ENCODE peak calls at places on chromosomes 1 and 21, in eight cellular contexts. S is left ventricle myocardium inferior, A is heart left ventricle, Q is thoracic aorta, F is right atrium auricular region, U is psoas muscle, P is adrenal gland, W is gastrocnemius medialis. G is an unnamed sample.

GRCh38 chr1:156733989-156734584 is 5.5 kb upstream of the ISG20L2 start:
- DNase-seq in S (no peak), F (no peak), W (no peak), Q (no peak), A (no peak), P (no peak), U (no peak), G (no peak)

GRCh38 chr1:185540295-185540694 is 193.9 kb upstream of the HMCN1 start:
- DNase-seq in A (no peak), Q (no peak), F (no peak), W (no peak), S (no peak), U (no peak), P (no peak), G (no peak)

GRCh38 chr1:54407957-54408700 is 1.9 kb upstream of the SSBP3 start:
- DNase-seq in P (peak; percentile 72), S (no peak), U (peak; percentile 58), W (peak; percentile 48), Q (no peak), A (no peak), F (no peak), G (no peak)

GRCh38 chr1:150168960-150169565 is 19.3 kb downstream of the PLEKHO1 start:
- DNase-seq in W (peak; percentile 61), U (peak; percentile 79), F (peak; percentile 83), P (peak; percentile 52), A (peak; percentile 72), S (peak; percentile 67), Q (no peak), G (peak; percentile 67)

GRCh38 chr1:7953850-7954609 is 7.5 kb upstream of the PARK7 start:
- DNase-seq in U (peak; percentile 99), F (peak; percentile 97), Q (peak; percentile 80), A (peak; percentile 99), W (peak; percentile 97), P (peak; percentile 96), S (peak; percentile 98), G (peak; percentile 97)

GRCh38 chr1:83815348-83815747 is 183.6 kb downstream of the TTLL7 start:
- DNase-seq in P (peak; percentile 16), U (no peak), W (peak; percentile 16), Q (no peak), F (no peak), S (no peak), A (no peak), G (no peak)

GRCh38 chr1:93816970-93817738 is 61.9 kb downstream of the DNTTIP2 start:
- DNase-seq in S (no peak), F (no peak), A (no peak), Q (no peak), W (no peak), U (no peak), P (peak; percentile 33), G (peak; percentile 44)

GRCh38 chr21:34205811-34206635 is 132.6 kb downstream of the MRPS6 start:
- DNase-seq in W (no peak), F (no peak), U (no peak), A (no peak), Q (no peak), S (no peak), P (no peak), G (no peak)

GRCh38 chr1:205144751-205145150 is 23.0 kb upstream of the RBBP5 start:
- DNase-seq in U (no peak), F (no peak), W (no peak), Q (no peak), A (no peak), S (no peak), P (no peak), G (no peak)

GRCh38 chr1:25989440-25989839 is 8.4 kb downstream of the PAFAH2 start:
- DNase-seq in W (no peak), A (no peak), F (no peak), S (no peak), P (no peak), U (no peak), Q (no peak), G (no peak)
- H3K4me3 ChIP-seq in W (no peak overlapping the region), A (no peak overlapping the region), F (no peak overlapping the region), S (no peak overlapping the region), P (no peak overlapping the region), U (no peak overlapping the region), Q (no peak overlapping the region), G (no peak overlapping the region)

DNA sequence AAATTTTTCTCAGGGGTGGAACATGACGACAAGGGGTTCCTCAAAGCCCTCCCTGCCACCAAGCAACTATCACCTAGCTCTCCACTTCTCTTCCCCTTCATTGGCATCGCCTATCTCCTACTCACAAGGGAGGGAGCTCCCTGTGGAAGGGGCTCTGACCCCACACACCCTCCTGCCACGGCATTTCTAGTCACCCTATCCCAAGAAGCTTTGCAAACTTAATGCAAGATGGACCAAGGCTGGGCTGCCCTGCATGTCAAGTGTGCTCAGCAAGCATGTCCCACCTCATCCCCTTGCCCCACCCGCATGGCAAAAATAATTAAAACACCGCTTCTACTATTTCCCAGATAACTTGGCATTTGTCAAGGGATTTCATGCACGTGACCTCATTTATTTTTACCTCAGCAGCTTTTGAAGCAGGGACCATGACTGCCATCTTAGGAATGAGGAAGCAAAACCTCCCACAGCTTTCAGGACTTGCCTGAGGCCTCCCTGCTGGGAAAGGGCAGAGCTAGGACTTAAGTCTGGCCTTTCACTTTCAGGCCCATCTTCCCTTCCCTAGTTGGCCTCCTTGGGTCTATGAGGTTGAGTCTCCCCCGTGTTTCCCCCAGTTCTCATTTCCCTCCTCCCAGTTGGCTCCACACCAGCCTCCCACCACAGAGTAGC is 161.3 kb downstream of the TSEN15 start:
- DNase-seq in W (no peak), S (no peak), P (no peak), F (no peak), Q (no peak), A (no peak), U (no peak), G (no peak)
- H3K27ac ChIP-seq in W (no peak overlapping the region), S (no peak overlapping the region), P (no peak overlapping the region), F (no peak overlapping the region), Q (no peak overlapping the region), A (no peak overlapping the region), U (no peak overlapping the region), G (no peak overlapping the region)

DNA sequence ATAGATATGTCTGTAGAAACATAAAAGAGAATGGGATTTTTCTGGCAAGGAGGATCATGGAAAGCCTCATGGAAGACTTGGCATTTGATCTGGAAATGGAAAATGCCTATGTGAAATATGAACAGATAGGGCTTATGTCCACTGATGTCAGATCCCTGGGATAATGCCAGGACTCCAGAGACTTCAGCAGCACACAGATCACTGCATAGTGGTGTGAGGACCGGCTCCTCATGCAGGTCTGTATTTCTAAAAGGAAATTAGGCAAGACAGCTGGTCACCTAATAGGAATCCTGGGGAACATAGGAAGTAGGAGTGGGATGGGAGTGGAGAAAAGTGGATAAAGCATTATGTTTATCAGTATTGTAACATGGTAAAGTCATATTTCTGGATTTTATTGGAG is 56.8 kb upstream of the IPO9 start:
- DNase-seq in U (no peak), A (no peak), Q (no peak), P (no peak), W (no peak), F (no peak), S (no peak), G (no peak)
- H3K4me1 ChIP-seq in U (no peaks in the 10 kb centered on the region), A (peaks cover 75% of the 10 kb centered on the region), Q (peaks cover 42% of the 10 kb centered on the region), P (no peaks in the 10 kb centered on the region), W (no peaks in the 10 kb centered on the region), F (peaks cover 31% of the 10 kb centered on the region), S (peaks cover 91% of the 10 kb centered on the region), G (peaks cover 43% of the 10 kb centered on the region)

GRCh38 chr1:46394108-46394871 is at the start of gene FAAH:
- DNase-seq in F (no peak), W (peak; percentile 65), Q (no peak), U (peak; percentile 90), P (peak; percentile 65), S (peak; percentile 68), A (peak; percentile 56), G (peak; percentile 70)
- H3K4me3 ChIP-seq in F (peak within 1 kb of the TSS; percentile 38), W (peak within 1 kb of the TSS; percentile 62), Q (peak within 1 kb of the TSS; percentile 78), U (peak within 1 kb of the TSS; percentile 77), P (peak within 1 kb of the TSS; percentile 33), S (peak within 1 kb of the TSS; percentile 72), A (peak within 1 kb of the TSS; percentile 56), G (peak within 1 kb of the TSS; percentile 47)

GRCh38 chr1:6268431-6268830 is 7.5 kb upstream of the GPR153 start:
- DNase-seq in U (no peak), P (no peak), S (no peak), A (no peak), Q (no peak), W (no peak), F (no peak), G (no peak)

GRCh38 chr1:6267686-6268281 is 6.9 kb upstream of the GPR153 start:
- DNase-seq in W (no peak), F (no peak), P (no peak), S (no peak), A (no peak), U (no peak), Q (no peak), G (no peak)

GRCh38 chr1:6269271-6269996 is 8.5 kb upstream of the GPR153 start:
- DNase-seq in A (no peak), S (no peak), Q (no peak), P (no peak), W (no peak), F (no peak), U (no peak), G (no peak)

GRCh38 chr1:6265173-6265572 is 4.3 kb upstream of the GPR153 start:
- DNase-seq in W (no peak), S (no peak), U (no peak), Q (no peak), A (no peak), P (peak; percentile 68), F (no peak), G (no peak)

GRCh38 chr1:6266641-6267040 is 5.7 kb upstream of the GPR153 start:
- DNase-seq in W (no peak), P (no peak), S (no peak), Q (no peak), F (no peak), U (no peak), A (no peak), G (no peak)
- H3K27ac ChIP-seq in W (no peak overlapping the region), P (no peak overlapping the region), S (no peak overlapping the region), Q (no peak overlapping the region), F (no peak overlapping the region), U (no peak overlapping the region), A (no peak overlapping the region), G (no peak overlapping the region)

GRCh38 chr1:21901473-21901847 is 35.6 kb downstream of the HSPG2 start:
- DNase-seq in A (peak; percentile 81), P (no peak), S (peak; percentile 67), F (peak; percentile 69), Q (peak; percentile 61), U (peak; percentile 81), W (peak; percentile 47), G (peak; percentile 55)

GRCh38 chr1:21900766-21901472 is 36.2 kb downstream of the HSPG2 start:
- DNase-seq in F (no peak), A (no peak), P (no peak), W (no peak), Q (no peak), U (no peak), S (no peak), G (no peak)

GRCh38 chr1:21898326-21899155 is 38.6 kb downstream of the HSPG2 start:
- DNase-seq in W (peak; percentile 35), A (no peak), P (peak; percentile 68), U (peak; percentile 77), S (peak; percentile 73), Q (no peak), F (peak; percentile 72), G (no peak)

GRCh38 chr1:21899267-21899810 is 37.8 kb downstream of the HSPG2 start:
- DNase-seq in W (no peak), U (no peak), Q (no peak), A (no peak), P (no peak), F (no peak), S (no peak), G (no peak)

GRCh38 chr1:21899972-21900371 is 37.1 kb downstream of the HSPG2 start:
- DNase-seq in A (peak; percentile 62), F (no peak), P (no peak), Q (no peak), U (no peak), S (peak; percentile 44), W (no peak), G (no peak)
- H3K4me1 ChIP-seq in A (peaks cover 100% of the 10 kb centered on the region), F (peaks cover 100% of the 10 kb centered on the region), P (peaks cover 24% of the 10 kb centered on the region), Q (peaks cover 81% of the 10 kb centered on the region), U (peaks cover 75% of the 10 kb centered on the region), S (peaks cover 100% of the 10 kb centered on the region), W (peaks cover 85% of the 10 kb centered on the region), G (peaks cover 99% of the 10 kb centered on the region)

G was measured in heart right ventricle.